ENCODE peak calls at places on chromosomes 13 and 19, in seven cellular contexts. Y is GM10248; Q is BE2C; I is astrocyte of the spinal cord; A is AG09309; Z is sigmoid colon; V is activated CD8-positive, alpha-beta T cell treated with anti-CD3 and anti-CD28 coated beads for 36 hours. B is an unnamed sample.

GRCh38 chr13:113654175-113654560 is 3.8 kb downstream of the ATP4B start:
- DNase-seq in V (no peak), I (no peak), A (no peak), Z (peak), Q (peak), Y (no peak), B (no peak)

GRCh38 chr19:495440-496332 is 600 bp upstream of the MADCAM1 start:
- DNase-seq in A (no peak), Z (no peak), Q (peak), I (peak), Y (peak), V (peak), B (peak)

GRCh38 chr19:13097331-13098258 is 5.1 kb downstream of the LYL1 start:
- DNase-seq in Y (no peak), Z (peak), I (no peak), V (peak), Q (no peak), A (no peak), B (peak)

GRCh38 chr13:99220199-99220931 is 19.7 kb downstream of the UBAC2 start:
- DNase-seq in Y (no peak), V (peak), Z (no peak), Q (no peak), I (peak), A (no peak), B (no peak)

GRCh38 chr19:38718747-38719543 is 25.3 kb downstream of the CAPN12 start:
- DNase-seq in V (no peak), I (peak), Q (peak), Y (no peak), Z (peak), A (no peak), B (no peak)

GRCh38 chr19:52542984-52543664 is 15.7 kb downstream of the ZNF808 start:
- DNase-seq in Q (no peak), Y (peak), Z (no peak), I (no peak), A (no peak), V (peak), B (no peak)

GRCh38 chr19:53908106-53908932 is 759 bp upstream of the CACNG7 start:
- DNase-seq in Z (no peak), A (no peak), Q (peak), Y (peak), I (peak), V (peak), B (peak)

GRCh38 chr19:4557971-4558941 is 1.2 kb downstream of the SEMA6B start:
- DNase-seq in A (no peak), Y (peak), Q (peak), I (no peak), V (peak), Z (no peak), B (peak)

GRCh38 chr13:30898721-30899188 is 7.3 kb upstream of the MEDAG start:
- DNase-seq in Q (no peak), V (peak), Z (no peak), I (peak), A (peak), Y (no peak), B (no peak)

GRCh38 chr19:15871570-15871969 is 26.3 kb downstream of the CYP4F2 start:
- DNase-seq in Y (peak), V (peak), Z (no peak), I (no peak), A (no peak), Q (no peak), B (peak)

GRCh38 chr13:43686557-43686956 is 100.2 kb downstream of the ENOX1 start:
- DNase-seq in I (peak), Q (peak), Y (no peak), Z (peak), V (no peak), A (no peak), B (peak)

GRCh38 chr19:13843104-13843921 is 33.6 kb upstream of the NANOS3 start:
- DNase-seq in Q (peak), Y (no peak), A (no peak), V (no peak), Z (peak), I (peak), B (no peak)

GRCh38 chr19:19490247-19490968 is 24.9 kb downstream of the TSSK6 start:
- DNase-seq in Z (peak), A (peak), I (peak), V (peak), Q (peak), Y (peak), B (peak)

GRCh38 chr19:28706693-28707092 is 506.3 kb downstream of the UQCRFS1 start:
- DNase-seq in V (no peak), I (no peak), Y (no peak), Q (no peak), A (no peak), Z (no peak), B (no peak)

GRCh38 chr19:42252365-42253244 is 2.3 kb downstream of the ERF start:
- DNase-seq in Y (no peak), Q (no peak), I (peak), V (peak), Z (peak), A (no peak), B (no peak)

GRCh38 chr13:112346173-112346898 is 29.8 kb upstream of the SPACA7 start:
- DNase-seq in Q (peak), Z (no peak), V (peak), Y (no peak), A (no peak), I (no peak), B (peak)

GRCh38 chr19:9947441-9947840 is 11.1 kb upstream of the OLFM2 start:
- DNase-seq in Q (no peak), V (no peak), Z (no peak), Y (no peak), A (no peak), I (no peak), B (no peak)

GRCh38 chr13:113882716-113883115 is 18.8 kb upstream of the GAS6 start:
- DNase-seq in I (no peak), A (no peak), Z (no peak), V (no peak), Y (no peak), Q (no peak), B (no peak)

DNA sequence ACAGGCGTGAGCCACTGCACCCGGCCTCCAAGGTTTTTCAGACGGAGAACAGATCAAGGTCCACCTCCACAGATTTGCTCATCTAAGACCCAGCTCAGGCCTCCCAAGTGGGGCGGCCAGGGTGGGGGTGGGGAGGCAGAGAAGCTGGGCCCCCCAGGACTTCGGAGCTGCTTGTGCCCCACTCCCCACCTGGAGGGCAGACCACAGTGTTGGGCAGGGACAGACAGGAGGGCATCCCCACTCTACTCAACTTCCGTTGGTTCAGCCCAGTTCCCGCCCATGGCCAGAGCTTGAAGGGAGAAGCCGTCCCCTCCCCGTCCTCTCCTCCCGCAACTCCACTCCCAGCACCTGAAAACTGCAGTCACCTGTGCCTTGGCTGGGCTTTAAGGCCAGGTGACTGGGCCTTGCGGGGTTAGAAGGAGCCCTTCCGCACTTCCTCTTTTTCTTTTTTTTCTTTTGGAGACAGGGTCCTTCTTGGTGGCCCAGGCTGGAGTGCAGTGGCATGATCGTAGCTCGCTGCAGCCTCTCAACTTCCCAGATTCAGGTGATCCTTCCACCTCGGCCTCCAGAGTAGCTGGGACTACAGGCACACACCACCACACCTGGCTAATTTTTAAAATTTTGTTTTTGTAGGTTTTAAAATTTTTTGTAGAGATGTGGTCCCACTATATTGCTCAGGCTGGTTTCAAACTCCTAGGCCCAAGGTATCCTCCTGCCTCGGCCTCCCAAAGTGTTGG is 734 bp upstream of the LRRC8E start:
- DNase-seq in Q (no peak), A (no peak), V (no peak), Z (no peak), I (no peak), Y (no peak), B (no peak)
- TF ChIP-seq CTCF in Q (no peak), A (no peak), V (no peak), Z (no peak), I (no peak), Y (no peak), B (no peak)

GRCh38 chr13:47420012-47420411 is 523.2 kb upstream of the HTR2A start:
- DNase-seq in I (no peak), Y (no peak), Q (no peak), V (no peak), Z (no peak), A (no peak), B (no peak)
- TF ChIP-seq CTCF in I (no peak), Y (no peak), Q (no peak), V (no peak), Z (no peak), A (peak), B (no peak)

GRCh38 chr19:18145391-18145999 is 7.5 kb upstream of the PIK3R2 start:
- DNase-seq in Y (no peak), Q (no peak), A (no peak), Z (no peak), I (no peak), V (no peak), B (no peak)

GRCh38 chr19:18143902-18144301 is 9.1 kb upstream of the PIK3R2 start:
- DNase-seq in Y (no peak), I (no peak), V (no peak), A (no peak), Q (no peak), Z (no peak), B (no peak)

GRCh38 chr19:18147396-18147795 is 5.6 kb upstream of the PIK3R2 start:
- DNase-seq in Y (no peak), Z (no peak), I (no peak), A (no peak), V (no peak), Q (no peak), B (no peak)

GRCh38 chr19:18144906-18145305 is 8.1 kb upstream of the PIK3R2 start:
- DNase-seq in I (no peak), V (no peak), Y (no peak), A (no peak), Q (no peak), Z (no peak), B (no peak)

GRCh38 chr19:18144361-18144760 is 8.6 kb upstream of the PIK3R2 start:
- DNase-seq in V (no peak), I (no peak), Y (no peak), Q (no peak), Z (no peak), A (no peak), B (no peak)
- TF ChIP-seq CTCF in V (no peak), I (no peak), Y (no peak), Q (no peak), Z (no peak), A (no peak), B (no peak)

GRCh38 chr19:50230379-50231351 is 27.2 kb downstream of the MYH14 start:
- DNase-seq in Z (no peak), V (no peak), I (no peak), Y (no peak), A (no peak), Q (no peak), B (peak)
- TF ChIP-seq CTCF in Z (no peak), V (no peak), I (no peak), Y (no peak), A (no peak), Q (no peak), B (no peak)

GRCh38 chr13:107205318-107206112 is 637.6 kb upstream of the ARGLU1 start:
- DNase-seq in Z (no peak), I (peak), A (no peak), V (peak), Q (peak), Y (peak), B (peak)
- TF ChIP-seq CTCF in Z (peak), I (peak), A (peak), V (peak), Q (peak), Y (peak), B (peak)

DNA sequence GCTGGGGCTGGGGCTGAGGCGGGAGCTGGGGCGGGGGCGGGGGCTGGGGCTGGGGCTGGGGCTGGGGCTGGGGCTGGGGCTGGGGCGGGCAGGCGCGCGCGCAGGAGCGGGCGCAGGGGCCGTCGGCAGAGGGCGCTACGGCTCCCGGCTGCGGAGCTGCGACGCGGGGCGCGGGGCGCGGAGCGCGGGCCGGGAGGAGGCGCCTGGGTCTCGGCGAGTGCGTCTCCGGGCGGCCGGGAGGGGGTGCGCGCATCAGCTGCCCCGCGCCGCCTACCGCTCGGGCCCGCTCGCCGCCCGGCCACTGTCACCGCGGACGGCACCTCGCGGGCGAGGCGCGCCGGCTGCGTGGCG is 416 bp upstream of the MTUS2 start:
- DNase-seq in I (no peak), Z (no peak), Q (peak), V (peak), Y (peak), A (no peak), B (peak)
- TF ChIP-seq CTCF in I (peak), Z (no peak), Q (no peak), V (no peak), Y (peak), A (no peak), B (peak)

GRCh38 chr13:87259479-87260083 is 411.6 kb upstream of the SLITRK5 start:
- DNase-seq in Q (peak), I (no peak), A (no peak), Y (no peak), V (no peak), Z (no peak), B (peak)
- TF ChIP-seq CTCF in Q (peak), I (peak), A (no peak), Y (peak), V (no peak), Z (no peak), B (peak)

DNA sequence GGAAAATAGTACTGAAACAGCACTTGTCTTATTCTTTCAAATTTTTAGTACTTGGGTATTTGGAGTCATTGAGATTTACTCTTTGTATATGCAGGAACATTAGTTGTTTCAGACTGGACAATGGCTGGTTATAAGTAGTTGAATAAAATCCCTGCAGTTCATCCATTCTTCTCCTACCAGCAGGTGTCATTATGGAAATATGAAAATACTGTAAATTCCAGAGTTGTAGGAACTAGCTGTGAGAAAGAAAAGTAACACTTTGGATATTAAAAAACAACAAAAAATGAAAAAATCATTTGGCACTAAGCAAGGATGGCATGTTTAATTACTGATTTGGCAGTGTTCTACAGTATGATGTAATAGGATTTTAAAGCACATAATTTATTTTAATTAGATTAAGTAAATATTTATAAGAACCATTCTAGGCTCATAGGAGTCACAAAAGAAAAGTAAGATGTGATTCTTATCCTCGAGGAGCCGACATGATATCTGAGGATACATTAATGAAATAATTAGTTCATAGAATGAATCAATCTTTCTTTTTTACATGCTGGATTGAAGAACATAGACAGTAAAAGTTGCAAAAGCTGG is 155.3 kb downstream of the KCNRG start:
- DNase-seq in A (no peak), V (no peak), Y (no peak), Q (no peak), Z (no peak), I (peak), B (no peak)
- TF ChIP-seq CTCF in A (peak), V (no peak), Y (no peak), Q (peak), Z (peak), I (peak), B (no peak)